ENCODE peak calls at places on chromosomes 2 and 18, in ten cellular contexts. M is activated CD4-positive, alpha-beta T cell treated with anti-CD3 and anti-CD28 coated beads, Interleukin-2, amount 50 U/mL, for 1 hour; T is mesendoderm; Q is KG1; U is AG08396; R is iris pigment epithelial cell; I is stimulated activated CD8-positive, alpha-beta memory T cell treated with anti-CD3 and anti-CD28 coated beads, Interleukin-2, amount 100 ng/mL, for 1 hour; F is stimulated activated CD4-positive, alpha-beta T cell treated with anti-CD3 and anti-CD28 coated beads, Interleukin-2, amount 100 ng/mL, for 48 hours; E is NCI-H748 treated with DMSO at 0.1 percent for 48 hours; X is activated T-helper 1 cell treated with anti-CD3 and anti-CD28 coated beads, Interleukin-12 subunit alpha, Interleukin-12 subunit beta, Interleukin-2, Interleukin-4 antibody, amounts not matched to agents 30 ng/mL and 10 ng/mL and 1 ng/mL, durations not matched to agents 14 hours and 24 hours and 36 hours. C is an unnamed sample.

GRCh38 chr2:220076734-220077133 is 449.3 kb downstream of the SLC4A3 start:
- DNase-seq in M (no peak), T (peak), Q (no peak), U (peak), R (peak), I (no peak), F (no peak), E (peak), X (no peak), C (no peak)

GRCh38 chr2:173193925-173194324 is 118.3 kb downstream of the MAP3K20 start:
- DNase-seq in M (no peak), T (peak), Q (no peak), U (no peak), R (peak), I (no peak), F (no peak), E (no peak), X (no peak), C (no peak)

GRCh38 chr2:179745615-179746263 is 115.7 kb downstream of the ZNF385B start:
- DNase-seq in M (no peak), T (no peak), Q (no peak), U (no peak), R (no peak), I (no peak), F (no peak), E (no peak), X (no peak), C (no peak)

GRCh38 chr2:273338-273737 is 8.6 kb downstream of the ACP1 start:
- DNase-seq in M (no peak), T (no peak), Q (no peak), U (no peak), R (no peak), I (no peak), F (no peak), E (no peak), X (no peak), C (no peak)

GRCh38 chr2:85132392-85132791 is 800 bp upstream of the TCF7L1 start:
- DNase-seq in M (no peak), T (no peak), Q (no peak), U (peak), R (no peak), I (no peak), F (no peak), E (no peak), X (no peak), C (no peak)

GRCh38 chr18:9323750-9324445 is 10.7 kb upstream of the TWSG1 start:
- DNase-seq in M (no peak), T (no peak), Q (no peak), U (no peak), R (peak), I (no peak), F (no peak), E (no peak), X (no peak), C (no peak)

GRCh38 chr2:219851801-219852481 is 224.5 kb downstream of the SLC4A3 start:
- DNase-seq in M (no peak), T (no peak), Q (no peak), U (peak), R (peak), I (no peak), F (no peak), E (no peak), X (no peak), C (no peak)

GRCh38 chr2:37671013-37671815 is at the start of gene CDC42EP3:
- DNase-seq in M (peak), T (peak), Q (no peak), U (peak), R (peak), I (peak), F (peak), E (peak), X (peak), C (peak)

GRCh38 chr2:11798946-11799495 is 52.6 kb downstream of the LPIN1 start:
- DNase-seq in M (no peak), T (no peak), Q (no peak), U (no peak), R (no peak), I (no peak), F (no peak), E (no peak), X (no peak), C (no peak)

GRCh38 chr2:227472265-227473018 is 486 bp downstream of the AGFG1 start:
- DNase-seq in M (peak), T (no peak), Q (no peak), U (peak), R (peak), I (peak), F (peak), E (no peak), X (peak), C (peak)

GRCh38 chr2:50335852-50336251 is 696.1 kb downstream of the NRXN1 start:
- DNase-seq in M (no peak), T (peak), Q (no peak), U (no peak), R (no peak), I (no peak), F (no peak), E (no peak), X (no peak), C (no peak)

GRCh38 chr18:80056095-80056494 is 21.9 kb downstream of the RBFA start:
- DNase-seq in M (no peak), T (no peak), Q (no peak), U (no peak), R (no peak), I (no peak), F (no peak), E (no peak), X (no peak), C (no peak)

GRCh38 chr2:56239437-56239836 is 55.6 kb downstream of the CCDC85A start:
- DNase-seq in M (no peak), T (no peak), Q (no peak), U (no peak), R (peak), I (no peak), F (no peak), E (no peak), X (no peak), C (no peak)

GRCh38 chr2:119283873-119284331 is 60.3 kb downstream of the STEAP3 start:
- DNase-seq in M (no peak), T (no peak), Q (no peak), U (peak), R (peak), I (no peak), F (no peak), E (no peak), X (no peak), C (no peak)

GRCh38 chr18:57131782-57132181 is 15.1 kb upstream of the BOD1L2 start:
- DNase-seq in M (no peak), T (no peak), Q (no peak), U (no peak), R (no peak), I (no peak), F (no peak), E (no peak), X (no peak), C (no peak)

GRCh38 chr2:79716266-79716665 is 203.4 kb downstream of the CTNNA2 start:
- DNase-seq in M (no peak), T (peak), Q (no peak), U (no peak), R (no peak), I (no peak), F (no peak), E (peak), X (no peak), C (no peak)

GRCh38 chr2:224909885-224910517 is 132.3 kb downstream of the DOCK10 start:
- DNase-seq in M (no peak), T (peak), Q (no peak), U (peak), R (peak), I (no peak), F (no peak), E (peak), X (no peak), C (no peak)

GRCh38 chr2:191666733-191667132 is 11.2 kb upstream of the NABP1 start:
- DNase-seq in M (no peak), T (peak), Q (no peak), U (no peak), R (peak), I (no peak), F (no peak), E (no peak), X (no peak), C (no peak)

GRCh38 chr2:209946539-209946938 is 55.9 kb upstream of the RPE start:
- DNase-seq in M (no peak), T (no peak), Q (no peak), U (no peak), R (peak), I (no peak), F (no peak), E (no peak), X (no peak), C (no peak)

GRCh38 chr2:216984937-216985336 is 125.1 kb upstream of the TNP1 start:
- DNase-seq in M (no peak), T (no peak), Q (no peak), U (no peak), R (no peak), I (no peak), F (no peak), E (no peak), X (no peak), C (no peak)

GRCh38 chr2:159873136-159873728 is 75.2 kb upstream of the CD302 start:
- DNase-seq in M (no peak), T (peak), Q (no peak), U (no peak), R (no peak), I (no peak), F (no peak), E (no peak), X (no peak), C (no peak)

GRCh38 chr2:49583010-49583409 is 428.7 kb upstream of the FSHR start:
- DNase-seq in M (no peak), T (no peak), Q (no peak), U (no peak), R (no peak), I (no peak), F (no peak), E (no peak), X (no peak), C (no peak)

GRCh38 chr18:29057703-29058102 is 880.8 kb upstream of the CDH2 start:
- DNase-seq in M (no peak), T (no peak), Q (no peak), U (no peak), R (no peak), I (no peak), F (no peak), E (no peak), X (no peak), C (no peak)

GRCh38 chr2:149597050-149598013 is 9.8 kb upstream of the MMADHC start:
- DNase-seq in M (peak), T (peak), Q (peak), U (peak), R (peak), I (peak), F (peak), E (peak), X (peak), C (peak)

GRCh38 chr2:232361646-232362045 is 16.9 kb upstream of the ALPP start:
- DNase-seq in M (no peak), T (no peak), Q (no peak), U (no peak), R (no peak), I (no peak), F (no peak), E (no peak), X (no peak), C (no peak)

GRCh38 chr18:58893388-58894099 is 28.9 kb downstream of the ZNF532 start:
- DNase-seq in M (no peak), T (no peak), Q (no peak), U (no peak), R (no peak), I (no peak), F (no peak), E (no peak), X (no peak), C (no peak)